ENCODE peak calls at places on chromosomes 12 and 14, in six cellular contexts. V, P, Z, B, C and D are unnamed samples.

GRCh38 chr14:22552827-22553076 is 36.3 kb downstream of the DAD1 start:
- DNase-seq in B (no peak), P (no peak), Z (no peak), C (no peak), V (no peak), D (no peak)

GRCh38 chr12:132544173-132544468 is 54.2 kb downstream of the FBRSL1 start:
- DNase-seq in Z (no peak), V (no peak), B (no peak), P (no peak), C (no peak), D (no peak)

GRCh38 chr14:54902143-54902520 is 494 bp downstream of the GCH1 start:
- DNase-seq in C (peak), Z (peak), V (no peak), P (peak), B (peak), D (peak)

GRCh38 chr12:46958599-46959290 is 120.7 kb upstream of the PCED1B start:
- DNase-seq in V (no peak), C (no peak), Z (no peak), P (no peak), B (no peak), D (no peak)

GRCh38 chr12:75889214-75889613 is 142.4 kb downstream of the PHLDA1 start:
- DNase-seq in V (no peak), Z (no peak), B (no peak), C (no peak), P (no peak), D (no peak)

GRCh38 chr12:45944771-45945170 is 45.6 kb downstream of the SCAF11 start:
- DNase-seq in C (no peak), V (no peak), B (no peak), P (peak), Z (no peak), D (no peak)

GRCh38 chr12:20369164-20370000 is 1.0 kb downstream of the PDE3A start:
- DNase-seq in C (peak), P (peak), V (no peak), B (no peak), Z (peak), D (no peak)

GRCh38 chr12:26870491-26871419 is 37.8 kb upstream of the ITPR2 start:
- DNase-seq in B (no peak), Z (peak), P (peak), V (peak), C (no peak), D (no peak)

GRCh38 chr12:121438905-121439304 is 39.0 kb downstream of the RNF34 start:
- DNase-seq in B (no peak), V (no peak), P (no peak), Z (no peak), C (no peak), D (no peak)

GRCh38 chr12:94171595-94171930 is 23.2 kb downstream of the PLXNC1 start:
- DNase-seq in V (no peak), P (peak), Z (no peak), C (no peak), B (no peak), D (no peak)

GRCh38 chr12:51752490-51752889 is 96.0 kb downstream of the FIGNL2 start:
- DNase-seq in C (no peak), B (no peak), P (peak), Z (peak), V (peak), D (no peak)

GRCh38 chr12:65420941-65421340 is 142.5 kb downstream of the MSRB3 start:
- DNase-seq in P (peak), B (no peak), V (no peak), Z (no peak), C (no peak), D (no peak)

GRCh38 chr14:84520711-84521338 is 1009.1 kb upstream of the FLRT2 start:
- DNase-seq in P (peak), Z (no peak), B (no peak), C (no peak), V (no peak), D (no peak)

GRCh38 chr14:64983439-64984310 is 3.0 kb upstream of the FNTB start:
- DNase-seq in V (no peak), Z (no peak), P (peak), B (no peak), C (no peak), D (no peak)

GRCh38 chr14:90491868-90492560 is 95.2 kb downstream of the CALM1 start:
- DNase-seq in Z (no peak), B (no peak), P (peak), V (no peak), C (peak), D (no peak)

GRCh38 chr12:14514154-14514842 is 53.4 kb downstream of the PLBD1 start:
- DNase-seq in C (peak), P (peak), V (no peak), Z (peak), B (no peak), D (no peak)

GRCh38 chr14:54901380-54902142 is 1.1 kb downstream of the GCH1 start:
- DNase-seq in V (no peak), C (no peak), Z (no peak), B (no peak), P (no peak), D (peak)

GRCh38 chr12:34126239-34126641 is 103.9 kb downstream of the ALG10 start:
- DNase-seq in P (no peak), Z (no peak), V (no peak), C (no peak), B (no peak), D (no peak)

GRCh38 chr12:81043979-81044740 is 33.7 kb upstream of the ACSS3 start:
- DNase-seq in Z (no peak), V (no peak), C (no peak), P (no peak), B (no peak), D (no peak)

GRCh38 chr12:90024261-90024660 is 315.6 kb upstream of the ATP2B1 start:
- DNase-seq in Z (no peak), V (peak), C (no peak), P (no peak), B (no peak), D (no peak)

DNA sequence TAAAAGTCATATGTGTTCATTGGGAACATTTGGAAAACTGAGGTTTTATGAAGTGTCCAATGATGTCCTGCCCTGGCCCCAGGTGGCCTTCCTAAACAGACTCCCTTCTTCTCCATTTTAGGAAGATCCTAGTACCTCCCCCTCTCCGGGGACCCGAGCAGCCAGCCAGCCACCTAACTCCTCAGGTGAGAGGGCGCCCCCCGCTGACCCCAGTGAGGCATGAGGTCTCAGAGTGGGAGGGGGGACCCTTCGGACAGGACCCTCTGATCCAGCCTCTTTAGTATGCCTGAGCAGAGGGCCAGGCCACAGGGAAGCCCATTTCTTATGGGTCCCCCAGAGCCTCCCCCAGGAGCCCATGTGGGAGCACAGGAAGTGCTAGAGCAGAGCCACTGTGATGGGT is 23.7 kb downstream of the DEGS2 start:
- DNase-seq in V (no peak), C (no peak), Z (no peak), B (no peak), P (no peak), D (no peak)
- TF ChIP-seq CTCF in V (no peak), C (no peak), Z (no peak), B (no peak), P (no peak), D (no peak)

DNA sequence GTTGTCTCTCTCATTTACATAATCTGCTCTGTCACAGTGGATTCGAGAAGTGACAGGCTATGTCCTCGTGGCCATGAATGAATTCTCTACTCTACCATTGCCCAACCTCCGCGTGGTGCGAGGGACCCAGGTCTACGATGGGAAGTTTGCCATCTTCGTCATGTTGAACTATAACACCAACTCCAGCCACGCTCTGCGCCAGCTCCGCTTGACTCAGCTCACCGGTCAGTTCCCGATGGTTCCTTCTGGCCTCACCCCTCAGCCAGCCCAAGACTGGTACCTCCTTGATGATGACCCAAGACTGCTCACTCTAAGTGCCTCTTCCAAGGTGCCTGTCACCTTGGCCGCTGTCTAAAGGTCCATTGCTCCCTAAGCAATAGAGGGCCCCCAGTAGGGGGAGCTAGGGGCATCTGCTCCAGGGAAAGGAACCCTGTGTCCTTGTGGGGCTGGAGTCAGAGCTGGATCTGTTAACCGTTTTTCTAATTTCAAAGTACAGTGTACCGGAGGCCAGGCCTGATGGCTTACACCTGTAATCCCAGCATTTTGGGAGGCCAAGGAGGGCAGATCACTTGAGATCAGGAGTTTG is 5.1 kb downstream of the ERBB3 start:
- DNase-seq in P (no peak), C (no peak), B (no peak), V (no peak), Z (no peak), D (no peak)
- TF ChIP-seq CTCF in P (peak), C (peak), B (no peak), V (peak), Z (no peak), D (no peak)

GRCh38 chr12:110279976-110280783 is 867 bp upstream of the ATP2A2 start:
- DNase-seq in P (peak), B (no peak), C (peak), Z (peak), V (no peak), D (peak)
- TF ChIP-seq CTCF in P (no peak), B (no peak), C (no peak), Z (no peak), V (no peak), D (no peak)

DNA sequence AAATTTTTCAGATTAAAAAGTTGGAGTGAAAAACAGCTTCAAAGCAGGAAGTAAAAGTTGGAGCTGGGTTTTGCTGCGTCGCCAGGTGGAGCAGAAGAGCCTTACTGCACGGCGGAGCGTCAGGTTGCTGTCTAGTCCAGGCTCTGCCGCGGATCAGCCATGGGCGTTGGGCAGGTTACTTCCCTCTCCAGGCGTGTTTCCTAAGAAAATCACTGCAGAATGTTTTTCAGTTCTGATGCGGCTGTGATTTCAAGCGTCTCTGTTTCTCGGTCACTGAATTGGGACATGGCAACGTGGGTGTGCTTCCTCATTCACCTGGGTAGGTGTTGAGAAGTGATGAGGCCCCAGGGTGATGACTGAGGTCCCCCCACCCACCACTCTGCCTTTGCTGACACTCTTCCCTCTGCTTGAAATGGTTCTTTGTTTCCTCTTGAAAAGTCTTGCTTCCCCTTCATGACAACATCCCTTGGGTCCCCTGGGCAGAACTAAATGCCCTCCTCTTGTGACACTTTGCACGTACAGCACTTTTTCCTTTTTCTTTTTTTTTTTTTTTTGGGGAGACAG is 7.6 kb downstream of the EVL start:
- DNase-seq in C (peak), V (no peak), P (no peak), Z (peak), B (peak), D (peak)
- TF ChIP-seq CTCF in C (peak), V (no peak), P (no peak), Z (peak), B (no peak), D (peak)

GRCh38 chr12:2537868-2538541 is 256.8 kb upstream of the FKBP4 start:
- DNase-seq in P (no peak), B (no peak), Z (no peak), C (no peak), V (no peak), D (no peak)
- TF ChIP-seq CTCF in P (no peak), B (no peak), Z (no peak), C (no peak), V (no peak), D (no peak)

GRCh38 chr14:47541652-47542051 is 133.8 kb downstream of the MDGA2 start:
- DNase-seq in C (no peak), Z (no peak), V (no peak), B (no peak), P (no peak), D (no peak)

GRCh38 chr14:47536341-47536740 is 139.1 kb downstream of the MDGA2 start:
- DNase-seq in V (no peak), B (no peak), C (no peak), P (no peak), Z (no peak), D (no peak)

DNA sequence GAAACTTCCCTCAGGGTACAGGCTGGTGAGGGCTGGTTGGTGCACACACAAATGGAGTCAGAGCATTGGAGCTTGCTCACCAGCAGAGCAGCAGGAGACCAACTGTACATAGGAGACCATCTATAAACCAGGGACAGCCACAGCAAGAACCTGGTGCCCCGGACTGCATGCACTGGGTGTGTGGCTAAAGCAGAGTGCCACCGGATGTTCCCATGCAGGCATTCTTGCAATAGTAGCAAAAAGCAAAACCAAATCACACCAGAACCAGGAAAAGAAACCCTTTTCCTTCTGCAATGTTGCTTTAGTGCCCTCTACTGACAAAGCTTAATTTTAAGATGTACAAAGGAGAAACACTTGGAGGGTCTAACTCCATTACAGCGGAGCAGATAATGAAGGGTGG is 136.3 kb downstream of the MDGA2 start:
- DNase-seq in B (no peak), P (peak), Z (no peak), C (no peak), V (no peak), D (no peak)
- TF ChIP-seq CTCF in B (no peak), P (no peak), Z (no peak), C (no peak), V (no peak), D (no peak)

GRCh38 chr14:104776961-104777807 is 18.4 kb downstream of the AKT1 start:
- DNase-seq in C (no peak), V (no peak), Z (no peak), B (no peak), P (no peak), D (no peak)
- TF ChIP-seq CTCF in C (no peak), V (no peak), Z (no peak), B (no peak), P (no peak), D (no peak)

GRCh38 chr12:68786929-68787328 is 21.0 kb upstream of the MDM2 start:
- DNase-seq in Z (no peak), B (no peak), V (no peak), C (no peak), P (no peak), D (no peak)
- TF ChIP-seq CTCF in Z (no peak), B (no peak), V (no peak), C (no peak), P (no peak), D (no peak)

DNA sequence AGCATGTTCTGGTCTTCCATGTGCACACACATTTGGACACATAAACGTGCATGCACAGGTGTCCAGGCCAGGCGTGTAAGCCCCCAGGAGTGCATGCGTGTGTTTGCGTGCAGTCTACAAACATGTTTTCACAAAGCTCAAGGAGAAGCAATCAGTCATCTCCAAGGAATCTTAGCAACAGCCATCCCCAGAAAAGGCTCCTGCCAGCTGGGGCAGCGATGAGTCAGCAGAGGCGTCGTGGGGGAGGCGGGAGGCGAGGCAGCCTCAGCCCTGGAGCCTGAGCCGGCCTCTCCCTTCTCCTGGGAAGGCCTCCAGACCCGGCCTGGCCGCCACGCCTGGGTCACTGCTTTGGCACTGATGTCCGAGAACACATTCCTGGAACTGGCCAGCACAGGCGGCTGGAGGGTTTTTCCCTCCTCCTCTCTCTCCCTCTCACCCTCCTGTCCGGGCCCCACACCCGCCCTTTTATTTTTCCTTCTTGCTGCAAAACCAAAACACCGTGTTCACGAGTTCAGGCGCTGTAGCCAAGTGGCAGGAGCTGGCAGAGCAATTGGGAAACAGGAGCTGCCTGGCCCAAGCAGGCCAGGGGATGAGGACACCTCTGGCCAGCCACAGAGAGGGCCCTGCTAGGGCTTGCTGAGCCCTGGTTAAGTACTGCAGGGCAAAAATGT is 92.7 kb downstream of the LRRC74A start:
- DNase-seq in V (peak), B (no peak), P (peak), Z (peak), C (no peak), D (no peak)
- TF ChIP-seq CTCF in V (no peak), B (no peak), P (no peak), Z (no peak), C (no peak), D (no peak)